ENCODE peak calls at places on chromosomes 11 and 22, in eight cellular contexts. B, G, K, F, U, T, O and X are unnamed samples.

GRCh38 chr11:68965901-68966868 is 14.6 kb downstream of the MRGPRD start:
- DNase-seq in B (no peak), G (no peak), K (no peak), F (no peak), U (peak), T (no peak), O (no peak), X (no peak)

GRCh38 chr11:31810779-31811647 is at the start of gene PAX6:
- DNase-seq in B (peak), G (no peak), K (peak), F (no peak), U (no peak), T (peak), O (peak), X (peak)

GRCh38 chr11:15645201-15645600 is 530.5 kb downstream of the INSC start:
- DNase-seq in B (no peak), G (no peak), K (no peak), F (no peak), U (no peak), T (no peak), O (no peak), X (no peak)

GRCh38 chr11:128488471-128488870 is 98.9 kb downstream of the ETS1 start:
- DNase-seq in B (no peak), G (no peak), K (peak), F (no peak), U (no peak), T (peak), O (no peak), X (no peak)

GRCh38 chr11:70460959-70461358 is 62.6 kb downstream of the CTTN start:
- DNase-seq in B (no peak), G (no peak), K (no peak), F (no peak), U (no peak), T (no peak), O (no peak), X (no peak)

GRCh38 chr22:34951212-34951611 is 114.7 kb upstream of the ISX start:
- DNase-seq in B (no peak), G (no peak), K (no peak), F (no peak), U (no peak), T (no peak), O (no peak), X (no peak)

GRCh38 chr22:19514831-19515565 is 9.2 kb downstream of the CLDN5 start:
- DNase-seq in B (no peak), G (no peak), K (no peak), F (no peak), U (no peak), T (no peak), O (no peak), X (peak)

GRCh38 chr11:34652191-34652958 is 31.5 kb downstream of the EHF start:
- DNase-seq in B (no peak), G (no peak), K (no peak), F (no peak), U (no peak), T (no peak), O (no peak), X (no peak)

GRCh38 chr11:116660011-116660410 is 112.8 kb downstream of the BUD13 start:
- DNase-seq in B (no peak), G (no peak), K (no peak), F (no peak), U (no peak), T (no peak), O (no peak), X (no peak)

GRCh38 chr11:33941637-33942160 is 49.8 kb upstream of the LMO2 start:
- DNase-seq in B (peak), G (no peak), K (peak), F (no peak), U (no peak), T (peak), O (no peak), X (no peak)

GRCh38 chr11:134764966-134765365 is 352.9 kb upstream of the B3GAT1 start:
- DNase-seq in B (peak), G (no peak), K (no peak), F (no peak), U (no peak), T (no peak), O (no peak), X (no peak)

DNA sequence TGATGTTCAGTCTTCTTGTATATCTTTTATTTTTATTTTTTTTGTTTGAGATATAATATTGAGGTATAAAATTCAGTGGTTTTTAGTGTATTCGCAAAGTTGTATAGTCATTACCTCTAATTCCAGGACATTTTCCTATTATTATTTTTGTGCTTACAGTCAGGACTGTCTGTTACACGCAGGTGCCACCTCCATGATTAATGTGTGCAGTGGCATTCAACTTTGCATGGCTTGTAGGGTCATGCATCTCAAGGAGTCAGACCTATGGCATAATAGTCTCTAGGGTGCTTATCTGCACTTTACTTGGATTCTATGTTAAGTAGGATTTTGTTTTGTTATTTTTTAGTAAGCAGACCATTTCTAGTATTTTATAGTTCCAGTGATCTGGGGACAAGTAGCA is 1.0 kb downstream of the CTR9 start:
- DNase-seq in B (no peak), G (no peak), K (no peak), F (no peak), U (no peak), T (no peak), O (no peak), X (no peak)
- H3K27ac ChIP-seq in B (no peak), G (no peak), K (peak), F (no peak), U (no peak), T (no peak), O (no peak), X (peak)

GRCh38 chr22:46564084-46564714 is 26.8 kb upstream of the CELSR1 start:
- DNase-seq in B (no peak), G (no peak), K (no peak), F (no peak), U (no peak), T (no peak), O (no peak), X (no peak)
- H3K27ac ChIP-seq in B (peak), G (peak), K (peak), F (peak), U (no peak), T (peak), O (no peak), X (no peak)

DNA sequence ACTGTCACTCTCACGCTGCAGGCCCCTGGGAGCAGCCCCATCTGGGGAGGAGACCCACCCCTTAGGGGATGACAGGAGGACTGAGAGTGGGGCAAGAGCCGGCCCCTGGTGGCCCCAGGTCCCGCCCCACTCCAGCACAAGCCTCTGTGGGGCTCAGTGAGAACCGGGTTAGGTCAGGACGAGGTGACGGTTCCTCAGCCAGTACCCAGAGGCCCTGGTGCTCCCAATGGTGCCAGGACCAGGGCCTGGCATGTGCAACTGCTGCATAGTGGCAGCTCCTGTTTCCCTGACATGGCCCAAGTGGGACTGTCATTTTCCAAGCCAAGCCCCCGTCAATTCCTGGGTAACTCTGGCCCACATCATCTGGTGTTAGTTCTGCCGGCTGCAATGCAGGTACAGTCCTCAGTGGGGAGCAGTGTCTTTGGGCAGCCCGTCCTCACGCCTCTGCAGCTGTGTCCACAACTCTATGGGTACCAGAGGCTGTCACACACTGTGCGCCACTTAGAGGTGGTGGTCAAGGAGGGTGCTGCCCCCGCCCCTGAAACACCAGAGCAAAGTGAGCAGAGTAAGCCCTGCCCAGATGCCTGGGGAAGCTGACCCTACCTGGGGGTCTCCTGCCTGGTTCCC is 15.9 kb downstream of the CHID1 start:
- DNase-seq in B (no peak), G (no peak), K (no peak), F (no peak), U (no peak), T (no peak), O (no peak), X (no peak)
- H3K27ac ChIP-seq in B (no peak), G (no peak), K (no peak), F (no peak), U (no peak), T (no peak), O (no peak), X (no peak)

GRCh38 chr22:43270314-43270908 is 72.8 kb downstream of the SCUBE1 start:
- DNase-seq in B (no peak), G (no peak), K (no peak), F (no peak), U (no peak), T (peak), O (no peak), X (no peak)
- H3K27ac ChIP-seq in B (no peak), G (no peak), K (no peak), F (no peak), U (no peak), T (no peak), O (no peak), X (no peak)

GRCh38 chr11:88348870-88349269 is 11.3 kb upstream of the CTSC start:
- DNase-seq in B (no peak), G (no peak), K (no peak), F (no peak), U (no peak), T (peak), O (no peak), X (no peak)

GRCh38 chr11:88341852-88342251 is 4.3 kb upstream of the CTSC start:
- DNase-seq in B (no peak), G (no peak), K (no peak), F (no peak), U (no peak), T (no peak), O (no peak), X (no peak)

GRCh38 chr11:88345949-88346348 is 8.4 kb upstream of the CTSC start:
- DNase-seq in B (no peak), G (no peak), K (no peak), F (no peak), U (no peak), T (no peak), O (no peak), X (no peak)

GRCh38 chr11:88345408-88345807 is 7.9 kb upstream of the CTSC start:
- DNase-seq in B (no peak), G (no peak), K (no peak), F (no peak), U (no peak), T (peak), O (no peak), X (no peak)

GRCh38 chr11:88344869-88345268 is 7.3 kb upstream of the CTSC start:
- DNase-seq in B (no peak), G (no peak), K (no peak), F (no peak), U (no peak), T (peak), O (no peak), X (no peak)
- H3K27ac ChIP-seq in B (no peak), G (no peak), K (peak), F (no peak), U (no peak), T (no peak), O (no peak), X (no peak)

DNA sequence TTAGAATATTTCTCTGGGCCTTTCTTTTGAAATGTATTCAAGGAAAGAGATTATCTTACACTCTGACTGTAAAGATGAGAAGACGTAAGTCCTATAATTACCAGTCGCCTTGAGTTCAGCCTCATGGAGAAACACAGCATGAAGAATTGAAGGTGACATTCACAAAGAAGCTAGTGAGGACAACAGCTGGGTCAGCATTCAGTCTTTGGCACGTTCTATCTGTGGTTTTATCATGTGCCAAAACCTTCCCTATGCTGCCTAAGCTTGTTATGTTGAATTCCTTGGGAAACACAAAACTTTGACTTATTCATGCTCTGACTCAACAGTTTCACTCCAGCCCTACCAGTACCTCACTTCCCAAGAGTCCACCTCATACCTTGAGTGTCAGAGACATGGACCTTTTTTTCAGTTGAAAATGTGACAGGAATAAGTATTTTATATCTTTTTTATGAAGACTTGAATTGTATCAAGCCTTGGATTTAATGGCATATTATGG is 198.8 kb upstream of the KIRREL3 start:
- DNase-seq in B (no peak), G (no peak), K (no peak), F (no peak), U (no peak), T (no peak), O (no peak), X (peak)
- H3K27ac ChIP-seq in B (no peak), G (no peak), K (no peak), F (no peak), U (no peak), T (no peak), O (no peak), X (no peak)